ENCODE peak calls at places on chromosome 6, in five cellular contexts. One of them, this sample, is unnamed.

GRCh38 chr6:126312013-126312665 is 27.8 kb upstream of the CENPW start:
- DNase-seq in M059J: peak; percentile 50
- DNase-seq in amygdala: no peak
- DNase-seq in stimulated activated CD4-positive, alpha-beta T cell treated with anti-CD3 and anti-CD28 coated beads, Interleukin-15, amount 100 ng/mL, for 24 hours: no peak
- DNase-seq in activated CD8-positive, alpha-beta T cell treated with anti-CD3 and anti-CD28 coated beads, Interleukin-2, amount 10 ng/mL, durations not matched to agents 7 days and 5 days: no peak
- DNase-seq in this sample: peak; percentile 47

GRCh38 chr6:152273638-152274037 is 363.5 kb downstream of the SYNE1 start:
- DNase-seq in M059J: peak; percentile 30
- DNase-seq in amygdala: no peak
- DNase-seq in stimulated activated CD4-positive, alpha-beta T cell treated with anti-CD3 and anti-CD28 coated beads, Interleukin-15, amount 100 ng/mL, for 24 hours: no peak
- DNase-seq in activated CD8-positive, alpha-beta T cell treated with anti-CD3 and anti-CD28 coated beads, Interleukin-2, amount 10 ng/mL, durations not matched to agents 7 days and 5 days: no peak
- DNase-seq in this sample: no peak

GRCh38 chr6:118580585-118581419 is 32.7 kb downstream of the PLN start:
- DNase-seq in M059J: peak; percentile 15
- DNase-seq in amygdala: peak; percentile 9
- DNase-seq in stimulated activated CD4-positive, alpha-beta T cell treated with anti-CD3 and anti-CD28 coated beads, Interleukin-15, amount 100 ng/mL, for 24 hours: no peak
- DNase-seq in activated CD8-positive, alpha-beta T cell treated with anti-CD3 and anti-CD28 coated beads, Interleukin-2, amount 10 ng/mL, durations not matched to agents 7 days and 5 days: peak; percentile 40
- DNase-seq in this sample: peak; percentile 80

GRCh38 chr6:137389150-137389664 is 105.0 kb downstream of the OLIG3 start:
- DNase-seq in M059J: peak; percentile 16
- DNase-seq in amygdala: no peak
- DNase-seq in stimulated activated CD4-positive, alpha-beta T cell treated with anti-CD3 and anti-CD28 coated beads, Interleukin-15, amount 100 ng/mL, for 24 hours: peak; percentile 80
- DNase-seq in activated CD8-positive, alpha-beta T cell treated with anti-CD3 and anti-CD28 coated beads, Interleukin-2, amount 10 ng/mL, durations not matched to agents 7 days and 5 days: peak; percentile 78
- DNase-seq in this sample: peak; percentile 58

GRCh38 chr6:168116446-168116974 is 37.5 kb upstream of the FRMD1 start:
- DNase-seq in M059J: no peak
- DNase-seq in amygdala: no peak
- DNase-seq in stimulated activated CD4-positive, alpha-beta T cell treated with anti-CD3 and anti-CD28 coated beads, Interleukin-15, amount 100 ng/mL, for 24 hours: no peak
- DNase-seq in activated CD8-positive, alpha-beta T cell treated with anti-CD3 and anti-CD28 coated beads, Interleukin-2, amount 10 ng/mL, durations not matched to agents 7 days and 5 days: no peak
- DNase-seq in this sample: no peak

GRCh38 chr6:134521116-134521501 is 203.2 kb upstream of the SGK1 start:
- DNase-seq in M059J: no peak
- DNase-seq in amygdala: no peak
- DNase-seq in stimulated activated CD4-positive, alpha-beta T cell treated with anti-CD3 and anti-CD28 coated beads, Interleukin-15, amount 100 ng/mL, for 24 hours: no peak
- DNase-seq in activated CD8-positive, alpha-beta T cell treated with anti-CD3 and anti-CD28 coated beads, Interleukin-2, amount 10 ng/mL, durations not matched to agents 7 days and 5 days: no peak
- DNase-seq in this sample: no peak

GRCh38 chr6:41966961-41967311 is 25.3 kb upstream of the CCND3 start:
- DNase-seq in M059J: peak; percentile 96
- DNase-seq in amygdala: no peak
- DNase-seq in stimulated activated CD4-positive, alpha-beta T cell treated with anti-CD3 and anti-CD28 coated beads, Interleukin-15, amount 100 ng/mL, for 24 hours: no peak
- DNase-seq in activated CD8-positive, alpha-beta T cell treated with anti-CD3 and anti-CD28 coated beads, Interleukin-2, amount 10 ng/mL, durations not matched to agents 7 days and 5 days: no peak
- DNase-seq in this sample: peak; percentile 95

GRCh38 chr6:11231564-11232176 is 798 bp downstream of the NEDD9 start:
- DNase-seq in M059J: peak; percentile 78
- DNase-seq in amygdala: no peak
- DNase-seq in stimulated activated CD4-positive, alpha-beta T cell treated with anti-CD3 and anti-CD28 coated beads, Interleukin-15, amount 100 ng/mL, for 24 hours: no peak
- DNase-seq in activated CD8-positive, alpha-beta T cell treated with anti-CD3 and anti-CD28 coated beads, Interleukin-2, amount 10 ng/mL, durations not matched to agents 7 days and 5 days: no peak
- DNase-seq in this sample: peak; percentile 55

GRCh38 chr6:4281341-4282293 is 146.2 kb upstream of the ECI2 start:
- DNase-seq in M059J: peak; percentile 50
- DNase-seq in amygdala: peak; percentile 25
- DNase-seq in stimulated activated CD4-positive, alpha-beta T cell treated with anti-CD3 and anti-CD28 coated beads, Interleukin-15, amount 100 ng/mL, for 24 hours: peak; percentile 48
- DNase-seq in activated CD8-positive, alpha-beta T cell treated with anti-CD3 and anti-CD28 coated beads, Interleukin-2, amount 10 ng/mL, durations not matched to agents 7 days and 5 days: peak; percentile 22
- DNase-seq in this sample: peak; percentile 95

GRCh38 chr6:46184114-46184513 is 13.3 kb upstream of the ENPP5 start:
- DNase-seq in M059J: peak; percentile 85
- DNase-seq in amygdala: no peak
- DNase-seq in stimulated activated CD4-positive, alpha-beta T cell treated with anti-CD3 and anti-CD28 coated beads, Interleukin-15, amount 100 ng/mL, for 24 hours: no peak
- DNase-seq in activated CD8-positive, alpha-beta T cell treated with anti-CD3 and anti-CD28 coated beads, Interleukin-2, amount 10 ng/mL, durations not matched to agents 7 days and 5 days: no peak
- DNase-seq in this sample: peak; percentile 88

GRCh38 chr6:166626177-166627038 is 643 bp downstream of the RPS6KA2 start:
- DNase-seq in M059J: peak; percentile 15
- DNase-seq in amygdala: no peak
- DNase-seq in stimulated activated CD4-positive, alpha-beta T cell treated with anti-CD3 and anti-CD28 coated beads, Interleukin-15, amount 100 ng/mL, for 24 hours: peak; percentile 35
- DNase-seq in activated CD8-positive, alpha-beta T cell treated with anti-CD3 and anti-CD28 coated beads, Interleukin-2, amount 10 ng/mL, durations not matched to agents 7 days and 5 days: peak; percentile 36
- DNase-seq in this sample: peak; percentile 77

GRCh38 chr6:93341900-93342613 is 77.3 kb downstream of the EPHA7 start:
- DNase-seq in M059J: no peak
- DNase-seq in amygdala: no peak
- DNase-seq in stimulated activated CD4-positive, alpha-beta T cell treated with anti-CD3 and anti-CD28 coated beads, Interleukin-15, amount 100 ng/mL, for 24 hours: no peak
- DNase-seq in activated CD8-positive, alpha-beta T cell treated with anti-CD3 and anti-CD28 coated beads, Interleukin-2, amount 10 ng/mL, durations not matched to agents 7 days and 5 days: no peak
- DNase-seq in this sample: no peak

GRCh38 chr6:41063884-41064285 is 8.3 kb downstream of the OARD1 start:
- DNase-seq in M059J: no peak
- DNase-seq in amygdala: no peak
- DNase-seq in stimulated activated CD4-positive, alpha-beta T cell treated with anti-CD3 and anti-CD28 coated beads, Interleukin-15, amount 100 ng/mL, for 24 hours: no peak
- DNase-seq in activated CD8-positive, alpha-beta T cell treated with anti-CD3 and anti-CD28 coated beads, Interleukin-2, amount 10 ng/mL, durations not matched to agents 7 days and 5 days: no peak
- DNase-seq in this sample: no peak

GRCh38 chr6:35139924-35140524 is 1.1 kb downstream of the TCP11 start:
- DNase-seq in M059J: peak; percentile 67
- DNase-seq in amygdala: peak; percentile 35
- DNase-seq in stimulated activated CD4-positive, alpha-beta T cell treated with anti-CD3 and anti-CD28 coated beads, Interleukin-15, amount 100 ng/mL, for 24 hours: peak; percentile 59
- DNase-seq in activated CD8-positive, alpha-beta T cell treated with anti-CD3 and anti-CD28 coated beads, Interleukin-2, amount 10 ng/mL, durations not matched to agents 7 days and 5 days: peak; percentile 67
- DNase-seq in this sample: peak; percentile 73

GRCh38 chr6:118746100-118746874 is 94.9 kb upstream of the CEP85L start:
- DNase-seq in M059J: no peak
- DNase-seq in amygdala: no peak
- DNase-seq in stimulated activated CD4-positive, alpha-beta T cell treated with anti-CD3 and anti-CD28 coated beads, Interleukin-15, amount 100 ng/mL, for 24 hours: no peak
- DNase-seq in activated CD8-positive, alpha-beta T cell treated with anti-CD3 and anti-CD28 coated beads, Interleukin-2, amount 10 ng/mL, durations not matched to agents 7 days and 5 days: no peak
- DNase-seq in this sample: no peak

GRCh38 chr6:44856495-44856878 is 469.0 kb downstream of the CDC5L start:
- DNase-seq in M059J: peak; percentile 9
- DNase-seq in amygdala: no peak
- DNase-seq in stimulated activated CD4-positive, alpha-beta T cell treated with anti-CD3 and anti-CD28 coated beads, Interleukin-15, amount 100 ng/mL, for 24 hours: no peak
- DNase-seq in activated CD8-positive, alpha-beta T cell treated with anti-CD3 and anti-CD28 coated beads, Interleukin-2, amount 10 ng/mL, durations not matched to agents 7 days and 5 days: no peak
- DNase-seq in this sample: no peak

GRCh38 chr6:46876126-46876525 is 45.6 kb downstream of the ADGRF5 start:
- DNase-seq in M059J: peak; percentile 99
- DNase-seq in amygdala: no peak
- DNase-seq in stimulated activated CD4-positive, alpha-beta T cell treated with anti-CD3 and anti-CD28 coated beads, Interleukin-15, amount 100 ng/mL, for 24 hours: no peak
- DNase-seq in activated CD8-positive, alpha-beta T cell treated with anti-CD3 and anti-CD28 coated beads, Interleukin-2, amount 10 ng/mL, durations not matched to agents 7 days and 5 days: no peak
- DNase-seq in this sample: peak; percentile 99

GRCh38 chr6:53793318-53793975 is 1.4 kb upstream of the LRRC1 start:
- DNase-seq in M059J: peak; percentile 55
- DNase-seq in amygdala: peak; percentile 18
- DNase-seq in stimulated activated CD4-positive, alpha-beta T cell treated with anti-CD3 and anti-CD28 coated beads, Interleukin-15, amount 100 ng/mL, for 24 hours: peak; percentile 52
- DNase-seq in activated CD8-positive, alpha-beta T cell treated with anti-CD3 and anti-CD28 coated beads, Interleukin-2, amount 10 ng/mL, durations not matched to agents 7 days and 5 days: peak; percentile 50
- DNase-seq in this sample: peak; percentile 72

GRCh38 chr6:122736606-122737005 is 42.9 kb upstream of the FABP7 start:
- DNase-seq in M059J: no peak
- DNase-seq in amygdala: no peak
- DNase-seq in stimulated activated CD4-positive, alpha-beta T cell treated with anti-CD3 and anti-CD28 coated beads, Interleukin-15, amount 100 ng/mL, for 24 hours: no peak
- DNase-seq in activated CD8-positive, alpha-beta T cell treated with anti-CD3 and anti-CD28 coated beads, Interleukin-2, amount 10 ng/mL, durations not matched to agents 7 days and 5 days: no peak
- DNase-seq in this sample: no peak

GRCh38 chr6:110491644-110492317 is 15.4 kb upstream of the SLC22A16 start:
- DNase-seq in M059J: peak; percentile 61
- DNase-seq in amygdala: no peak
- DNase-seq in stimulated activated CD4-positive, alpha-beta T cell treated with anti-CD3 and anti-CD28 coated beads, Interleukin-15, amount 100 ng/mL, for 24 hours: no peak
- DNase-seq in activated CD8-positive, alpha-beta T cell treated with anti-CD3 and anti-CD28 coated beads, Interleukin-2, amount 10 ng/mL, durations not matched to agents 7 days and 5 days: no peak
- DNase-seq in this sample: peak; percentile 52

GRCh38 chr6:40997256-40997957 is 41.6 kb downstream of the UNC5CL start:
- DNase-seq in M059J: peak; percentile 97
- DNase-seq in amygdala: no peak
- DNase-seq in stimulated activated CD4-positive, alpha-beta T cell treated with anti-CD3 and anti-CD28 coated beads, Interleukin-15, amount 100 ng/mL, for 24 hours: no peak
- DNase-seq in activated CD8-positive, alpha-beta T cell treated with anti-CD3 and anti-CD28 coated beads, Interleukin-2, amount 10 ng/mL, durations not matched to agents 7 days and 5 days: no peak
- DNase-seq in this sample: peak; percentile 91

GRCh38 chr6:142714956-142715355 is 230.0 kb downstream of the HIVEP2 start:
- DNase-seq in M059J: no peak
- DNase-seq in amygdala: no peak
- DNase-seq in stimulated activated CD4-positive, alpha-beta T cell treated with anti-CD3 and anti-CD28 coated beads, Interleukin-15, amount 100 ng/mL, for 24 hours: no peak
- DNase-seq in activated CD8-positive, alpha-beta T cell treated with anti-CD3 and anti-CD28 coated beads, Interleukin-2, amount 10 ng/mL, durations not matched to agents 7 days and 5 days: no peak
- DNase-seq in this sample: no peak

GRCh38 chr6:77633993-77634392 is 18.8 kb upstream of the MEI4 start:
- DNase-seq in M059J: peak; percentile 45
- DNase-seq in amygdala: no peak
- DNase-seq in stimulated activated CD4-positive, alpha-beta T cell treated with anti-CD3 and anti-CD28 coated beads, Interleukin-15, amount 100 ng/mL, for 24 hours: no peak
- DNase-seq in activated CD8-positive, alpha-beta T cell treated with anti-CD3 and anti-CD28 coated beads, Interleukin-2, amount 10 ng/mL, durations not matched to agents 7 days and 5 days: no peak
- DNase-seq in this sample: no peak

This sample was measured in kidney tubule cell.